ENCODE peak calls at places on chromosomes 7 and 10, in five cellular contexts. X is keratinocyte, W is colonic mucosa, M is pancreas, B is NT2/D1. U is an unnamed sample. For H3K9me3, the result is how much of the 10 kb centered on the place peaks cover.

GRCh38 chr10:58674260-58674659 is 161.6 kb downstream of the BICC1 start:
- DNase-seq in M (no peak), W (no peak), B (no peak), X (no peak), U (no peak)

GRCh38 chr7:114405427-114405826 is 9.2 kb upstream of the FOXP2 start:
- DNase-seq in M (no peak), B (no peak), X (no peak), W (no peak), U (no peak)

GRCh38 chr7:11026452-11027359 is 53.0 kb downstream of the PHF14 start:
- DNase-seq in B (no peak), W (no peak), X (no peak), M (no peak), U (no peak)

GRCh38 chr10:72088879-72089585 is 681 bp upstream of the SPOCK2 start:
- DNase-seq in B (no peak), X (no peak), W (no peak), M (no peak), U (no peak)

GRCh38 chr10:82252081-82252480 is 377.1 kb downstream of the NRG3 start:
- DNase-seq in X (no peak), B (no peak), M (no peak), W (no peak), U (no peak)

GRCh38 chr10:31171402-31172120 is 139.9 kb upstream of the ZNF438 start:
- DNase-seq in W (no peak), X (no peak), M (no peak), B (no peak), U (no peak)

GRCh38 chr10:75612904-75613684 is 181.7 kb downstream of the LRMDA start:
- DNase-seq in M (no peak), W (no peak), B (no peak), X (no peak), U (no peak)

GRCh38 chr10:46250898-46251856 is 35.6 kb upstream of the ANTXRL start:
- DNase-seq in B (no peak), W (peak), X (no peak), M (no peak), U (no peak)

GRCh38 chr10:59287587-59287986 is 74.8 kb downstream of the FAM13C start:
- DNase-seq in W (no peak), X (no peak), M (no peak), B (no peak), U (no peak)

GRCh38 chr10:32413513-32413912 is 32.4 kb upstream of the CCDC7 start:
- DNase-seq in B (no peak), X (peak), M (no peak), W (no peak), U (no peak)

GRCh38 chr7:14765731-14766130 is 136.8 kb downstream of the DGKB start:
- DNase-seq in X (no peak), B (no peak), M (no peak), W (no peak), U (no peak)

GRCh38 chr7:27129729-27130539 is 623 bp downstream of the HOXA4 start:
- DNase-seq in B (no peak), X (no peak), W (peak), M (no peak), U (no peak)

GRCh38 chr10:99532687-99533495 is at the start of gene NKX2-3:
- DNase-seq in B (no peak), W (peak), M (peak), X (no peak), U (no peak)

GRCh38 chr7:135991906-135992305 is 14.7 kb upstream of the MTPN start:
- DNase-seq in M (no peak), B (no peak), W (no peak), X (no peak), U (no peak)

GRCh38 chr7:30452278-30452930 is 26.2 kb downstream of the NOD1 start:
- DNase-seq in W (no peak), B (no peak), M (no peak), X (no peak), U (no peak)

GRCh38 chr7:152131981-152132494 is 106.6 kb downstream of the GALNT11 start:
- DNase-seq in B (no peak), M (no peak), W (no peak), X (no peak), U (no peak)

GRCh38 chr7:102978280-102978679 is 65.5 kb downstream of the LRRC17 start:
- DNase-seq in X (no peak), B (no peak), W (no peak), M (no peak), U (peak)

GRCh38 chr7:16171928-16172327 is 249.4 kb downstream of the CRPPA start:
- DNase-seq in W (no peak), M (no peak), X (no peak), B (no peak), U (no peak)

GRCh38 chr10:43236176-43236850 is 30.6 kb downstream of the RASGEF1A start:
- DNase-seq in X (no peak), W (no peak), M (no peak), B (no peak), U (no peak)

GRCh38 chr10:70942725-70943124 is 54.4 kb upstream of the PCBD1 start:
- DNase-seq in X (no peak), M (no peak), W (no peak), B (no peak), U (no peak)

GRCh38 chr10:60343254-60343653 is 46.4 kb downstream of the ANK3 start:
- DNase-seq in M (no peak), B (no peak), X (no peak), W (no peak), U (no peak)

GRCh38 chr10:121662531-121662930 is 64.3 kb upstream of the FGFR2 start:
- DNase-seq in W (no peak), X (no peak), B (no peak), M (no peak), U (no peak)

GRCh38 chr7:2499181-2499580 is 20.4 kb upstream of the LFNG start:
- DNase-seq in W (no peak), B (no peak), X (no peak), M (no peak), U (no peak)

GRCh38 chr10:98340946-98341345 is 73.0 kb upstream of the LOXL4 start:
- DNase-seq in W (no peak), M (no peak), X (no peak), B (no peak), U (no peak)

GRCh38 chr10:95478935-95479334 is 82.2 kb downstream of the SORBS1 start:
- DNase-seq in W (no peak), B (no peak), M (no peak), X (no peak), U (no peak)

GRCh38 chr10:28678687-28679457 is 1.6 kb downstream of the BAMBI start:
- DNase-seq in B (no peak), M (no peak), X (no peak), W (peak), U (no peak)

GRCh38 chr7:149701495-149702240 is 71.7 kb downstream of the ZNF467 start:
- DNase-seq in X (no peak), W (no peak), M (no peak), B (no peak), U (no peak)

GRCh38 chr7:105571891-105572290 is 9.4 kb downstream of the EFCAB10 start:
- DNase-seq in W (no peak), B (no peak), X (no peak), M (no peak), U (no peak)

GRCh38 chr7:105581066-105581811 is at the start of gene EFCAB10:
- DNase-seq in W (peak), B (peak), M (peak), X (no peak), U (no peak)

GRCh38 chr7:105578496-105578895 is 2.8 kb downstream of the EFCAB10 start:
- DNase-seq in W (no peak), M (no peak), B (no peak), X (no peak), U (no peak)

GRCh38 chr7:105580022-105580740 is 1.1 kb downstream of the EFCAB10 start:
- DNase-seq in W (no peak), B (no peak), M (no peak), X (no peak), U (no peak)

GRCh38 chr7:105577251-105577650 is 4.0 kb downstream of the EFCAB10 start:
- DNase-seq in X (no peak), W (no peak), M (no peak), B (no peak), U (no peak)
- H3K9me3 ChIP-seq in X (under half), W (under half), M (under half), B (under half), U (under half)

GRCh38 chr7:32071466-32072091 is 1.4 kb upstream of the PDE1C start:
- DNase-seq in M (no peak), X (no peak), W (no peak), B (no peak), U (no peak)
- H3K4me3 ChIP-seq in M (peak), X (peak), W (peak), B (peak), U (peak)

DNA sequence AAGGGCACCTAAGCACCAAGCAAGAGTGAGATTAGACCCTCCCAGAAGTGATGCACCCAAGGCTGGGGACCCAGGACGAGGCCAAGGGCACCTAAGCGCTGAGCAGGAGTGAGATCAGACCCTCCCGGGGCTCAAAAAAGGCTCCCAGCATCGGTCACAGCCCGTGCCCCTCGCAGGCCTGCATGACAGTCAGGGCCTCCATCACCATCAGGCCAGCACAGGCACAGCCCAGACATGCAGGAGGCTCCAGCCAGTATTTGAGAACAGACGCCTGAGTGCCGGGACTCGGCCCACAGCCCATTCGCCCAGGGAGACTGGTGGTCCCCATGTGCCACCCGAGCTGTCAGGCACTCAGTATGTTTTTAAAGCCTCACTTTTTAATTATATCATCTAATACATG is 595.9 kb downstream of the PTPRN2 start:
- DNase-seq in M (no peak), W (no peak), B (no peak), X (no peak), U (no peak)
- H3K9me3 ChIP-seq in M (under half), W (under half), B (under half), X (under half), U (under half)

GRCh38 chr10:15439381-15439837 is 68.3 kb upstream of the FAM171A1 start:
- DNase-seq in M (no peak), X (no peak), W (no peak), B (peak), U (peak)
- H3K4me3 ChIP-seq in M (no peak), X (peak), W (peak), B (no peak), U (peak)

DNA sequence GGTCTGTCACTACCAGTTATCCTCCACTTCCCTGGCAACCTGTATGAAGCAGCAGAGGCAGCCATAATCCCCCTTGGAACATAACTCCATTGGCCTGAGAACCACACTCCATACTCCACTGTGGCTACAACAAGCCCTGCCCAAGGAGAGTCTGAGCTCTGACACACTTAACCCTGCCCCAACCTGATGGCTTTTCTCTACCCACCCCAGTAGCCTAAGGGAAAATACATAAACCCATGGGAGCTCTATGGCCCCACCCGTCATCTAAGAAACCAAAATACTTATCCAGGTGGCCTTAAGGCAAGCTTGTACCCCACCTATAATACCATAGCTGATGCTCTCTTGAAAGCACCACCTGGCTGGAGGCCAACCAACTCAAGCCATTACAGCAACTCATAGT is 324.8 kb upstream of the GLI3 start:
- DNase-seq in W (no peak), M (no peak), X (peak), B (no peak), U (no peak)
- H3K9me3 ChIP-seq in W (under half), M (under half), X (under half), B (under half), U (under half)

GRCh38 chr7:32501522-32501921 is 6.2 kb downstream of the AVL9 start:
- DNase-seq in W (no peak), X (no peak), M (no peak), B (no peak), U (no peak)
- H3K4me3 ChIP-seq in W (no peak), X (no peak), M (no peak), B (no peak), U (no peak)

DNA sequence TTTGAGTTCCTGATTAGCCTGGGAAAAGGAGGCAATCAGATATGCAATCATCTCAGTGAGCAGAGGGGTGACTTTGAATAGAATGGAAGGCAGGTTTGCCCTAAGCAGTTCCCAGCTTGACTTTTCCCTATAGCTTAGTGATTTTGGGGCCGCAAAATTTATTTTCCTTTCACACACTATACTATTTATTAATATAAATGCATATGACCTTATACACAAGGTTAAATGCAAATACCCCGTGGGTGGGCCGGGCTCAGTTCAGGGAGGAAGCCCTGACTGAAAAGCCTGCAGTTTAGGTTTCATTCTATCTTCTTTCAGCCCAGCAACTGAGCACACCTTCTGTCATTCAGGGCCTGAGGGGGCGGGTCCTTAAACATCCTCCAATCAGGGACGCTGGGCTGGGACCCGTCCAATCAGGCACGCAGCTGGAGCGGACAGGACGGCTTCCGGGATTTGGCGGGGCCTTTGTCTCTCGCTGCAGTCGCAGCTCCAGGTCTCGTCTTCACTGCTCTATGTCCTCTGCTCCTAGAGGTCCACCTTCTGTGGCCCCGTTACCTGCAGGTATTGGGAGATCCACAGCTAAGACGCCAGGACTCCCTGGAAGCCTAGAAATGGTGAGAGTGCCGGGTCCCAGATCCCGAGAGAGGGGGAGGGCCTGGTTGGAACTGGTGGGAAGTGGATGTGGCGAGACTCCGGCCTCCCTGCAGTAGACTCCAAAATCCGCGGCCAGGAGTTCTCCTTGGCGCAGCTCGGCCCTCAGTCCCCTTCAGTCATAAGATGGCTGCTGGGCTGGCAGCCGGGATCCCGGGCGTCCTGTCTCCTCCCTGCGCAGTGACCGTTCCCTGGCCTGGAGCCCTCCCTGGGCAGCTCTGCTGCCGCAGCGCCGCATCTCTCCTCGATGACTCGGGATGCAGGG is at the start of gene ZNF273:
- DNase-seq in X (peak), B (peak), M (peak), W (peak), U (peak)
- H3K9me3 ChIP-seq in X (under half), B (under half), M (under half), W (under half), U (under half)

DNA sequence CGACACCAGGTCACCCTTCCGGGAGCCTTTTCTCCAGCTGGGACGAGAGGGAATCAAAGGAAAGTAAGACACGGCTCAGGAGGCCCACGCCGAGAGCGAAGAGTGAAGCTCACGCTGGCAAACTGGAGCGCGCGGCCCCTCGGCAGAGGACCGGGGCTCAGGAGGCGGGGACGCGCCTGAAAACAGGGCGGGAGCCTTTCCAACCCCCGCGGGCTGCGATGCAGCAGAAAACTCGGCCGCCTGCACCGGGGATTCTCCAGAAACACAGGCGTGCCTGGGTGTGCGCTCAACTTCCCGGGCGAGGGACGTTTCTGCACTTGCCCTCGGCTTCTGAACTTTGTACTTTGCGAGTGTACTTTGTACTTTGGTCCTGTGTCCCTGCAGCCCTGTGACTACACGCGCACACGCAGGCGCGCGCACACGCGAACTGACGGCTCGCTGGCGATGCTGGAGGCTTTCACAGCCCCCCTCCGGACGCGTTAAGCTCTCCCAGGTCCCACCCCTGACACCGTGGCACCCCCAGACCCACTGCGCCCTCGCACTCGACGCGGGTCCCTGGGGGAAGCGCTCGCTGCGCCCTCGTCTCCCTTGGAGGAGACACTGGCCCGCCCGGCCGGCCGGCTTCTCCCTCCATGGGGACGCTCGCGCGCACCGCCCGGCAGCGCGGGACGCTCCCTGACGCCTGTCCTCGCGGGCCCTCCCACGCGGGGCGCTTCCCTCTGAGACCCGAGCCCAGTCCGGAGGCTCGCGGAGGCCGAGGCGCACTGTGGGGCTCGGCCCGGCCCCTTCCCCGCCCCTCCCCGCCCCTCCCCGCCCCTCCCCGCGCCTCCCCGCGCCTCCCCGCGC is 588 bp upstream of the PAOX start:
- DNase-seq in M (peak), W (peak), X (no peak), B (no peak), U (no peak)
- H3K4me3 ChIP-seq in M (peak), W (peak), X (peak), B (peak), U (peak)